ENCODE peak calls at places on chromosomes 12 and 14, in ten cellular contexts. One of them, this sample, is unnamed.

GRCh38 chr12:66255737-66256136 is 46.6 kb upstream of the HELB start:
- DNase-seq in body of pancreas: no peak
- DNase-seq in H9: no peak
- DNase-seq in stomach: no peak
- DNase-seq in cerebellum: no peak
- DNase-seq in NCI-H460: no peak
- DNase-seq in stimulated activated CD4-positive, alpha-beta T cell treated with anti-CD3 and anti-CD28 coated beads, Interleukin-1b, Interleukin-23, amount 100 ng/mL, for 1 hour: no peak
- DNase-seq in pancreas: no peak
- DNase-seq in cardiac fibroblast: no peak
- DNase-seq in GM23248: no peak
- DNase-seq in this sample: no peak

GRCh38 chr14:101823511-101824120 is 62.1 kb downstream of the PPP2R5C start:
- DNase-seq in body of pancreas: peak; percentile 42
- DNase-seq in stomach: peak; percentile 49
- DNase-seq in NCI-H460: no peak
- DNase-seq in cardiac fibroblast: peak; percentile 36
- DNase-seq in H9: no peak
- DNase-seq in stimulated activated CD4-positive, alpha-beta T cell treated with anti-CD3 and anti-CD28 coated beads, Interleukin-1b, Interleukin-23, amount 100 ng/mL, for 1 hour: no peak
- DNase-seq in GM23248: peak; percentile 76
- DNase-seq in pancreas: no peak
- DNase-seq in cerebellum: peak; percentile 32
- DNase-seq in this sample: no peak

GRCh38 chr14:34328178-34328577 is 133.9 kb downstream of the SPTSSA start:
- DNase-seq in stimulated activated CD4-positive, alpha-beta T cell treated with anti-CD3 and anti-CD28 coated beads, Interleukin-1b, Interleukin-23, amount 100 ng/mL, for 1 hour: no peak
- DNase-seq in cardiac fibroblast: peak; percentile 26
- DNase-seq in NCI-H460: no peak
- DNase-seq in cerebellum: no peak
- DNase-seq in body of pancreas: no peak
- DNase-seq in stomach: no peak
- DNase-seq in pancreas: no peak
- DNase-seq in H9: no peak
- DNase-seq in GM23248: no peak
- DNase-seq in this sample: no peak

GRCh38 chr14:27605298-27605697 is 1007.5 kb upstream of the NOVA1 start:
- DNase-seq in NCI-H460: no peak
- DNase-seq in body of pancreas: no peak
- DNase-seq in stimulated activated CD4-positive, alpha-beta T cell treated with anti-CD3 and anti-CD28 coated beads, Interleukin-1b, Interleukin-23, amount 100 ng/mL, for 1 hour: no peak
- DNase-seq in stomach: no peak
- DNase-seq in GM23248: no peak
- DNase-seq in pancreas: no peak
- DNase-seq in H9: no peak
- DNase-seq in cardiac fibroblast: no peak
- DNase-seq in cerebellum: no peak
- DNase-seq in this sample: no peak

GRCh38 chr12:1777798-1778197 is 42.6 kb upstream of the LRTM2 start:
- DNase-seq in GM23248: peak; percentile 90
- DNase-seq in stomach: no peak
- DNase-seq in stimulated activated CD4-positive, alpha-beta T cell treated with anti-CD3 and anti-CD28 coated beads, Interleukin-1b, Interleukin-23, amount 100 ng/mL, for 1 hour: no peak
- DNase-seq in pancreas: no peak
- DNase-seq in cerebellum: no peak
- DNase-seq in body of pancreas: no peak
- DNase-seq in H9: no peak
- DNase-seq in NCI-H460: no peak
- DNase-seq in cardiac fibroblast: peak; percentile 56
- DNase-seq in this sample: no peak

GRCh38 chr14:102819790-102820330 is 42.6 kb downstream of the TRAF3 start:
- DNase-seq in H9: no peak
- DNase-seq in stomach: no peak
- DNase-seq in cardiac fibroblast: no peak
- DNase-seq in body of pancreas: no peak
- DNase-seq in pancreas: no peak
- DNase-seq in NCI-H460: no peak
- DNase-seq in stimulated activated CD4-positive, alpha-beta T cell treated with anti-CD3 and anti-CD28 coated beads, Interleukin-1b, Interleukin-23, amount 100 ng/mL, for 1 hour: no peak
- DNase-seq in GM23248: peak; percentile 29
- DNase-seq in cerebellum: no peak
- DNase-seq in this sample: no peak

GRCh38 chr12:41521872-41522379 is 333.8 kb downstream of the PDZRN4 start:
- DNase-seq in NCI-H460: no peak
- DNase-seq in cerebellum: no peak
- DNase-seq in pancreas: no peak
- DNase-seq in H9: no peak
- DNase-seq in stimulated activated CD4-positive, alpha-beta T cell treated with anti-CD3 and anti-CD28 coated beads, Interleukin-1b, Interleukin-23, amount 100 ng/mL, for 1 hour: no peak
- DNase-seq in cardiac fibroblast: peak; percentile 87
- DNase-seq in GM23248: peak; percentile 82
- DNase-seq in body of pancreas: peak; percentile 3
- DNase-seq in stomach: no peak
- DNase-seq in this sample: no peak

GRCh38 chr12:45329238-45329637 is 113.3 kb downstream of the ANO6 start:
- DNase-seq in stomach: no peak
- DNase-seq in cardiac fibroblast: peak; percentile 60
- DNase-seq in NCI-H460: no peak
- DNase-seq in pancreas: peak; percentile 12
- DNase-seq in cerebellum: no peak
- DNase-seq in body of pancreas: no peak
- DNase-seq in H9: no peak
- DNase-seq in GM23248: peak; percentile 34
- DNase-seq in stimulated activated CD4-positive, alpha-beta T cell treated with anti-CD3 and anti-CD28 coated beads, Interleukin-1b, Interleukin-23, amount 100 ng/mL, for 1 hour: no peak
- DNase-seq in this sample: no peak

GRCh38 chr14:23660290-23661226 is 24.4 kb downstream of the DHRS2 start:
- DNase-seq in cerebellum: no peak
- DNase-seq in H9: peak; percentile 19
- DNase-seq in GM23248: no peak
- DNase-seq in pancreas: no peak
- DNase-seq in cardiac fibroblast: no peak
- DNase-seq in stomach: no peak
- DNase-seq in stimulated activated CD4-positive, alpha-beta T cell treated with anti-CD3 and anti-CD28 coated beads, Interleukin-1b, Interleukin-23, amount 100 ng/mL, for 1 hour: no peak
- DNase-seq in body of pancreas: no peak
- DNase-seq in NCI-H460: no peak
- DNase-seq in this sample: no peak

GRCh38 chr12:126114420-126114819 is 1049.2 kb downstream of the AACS start:
- DNase-seq in cerebellum: no peak
- DNase-seq in GM23248: no peak
- DNase-seq in stimulated activated CD4-positive, alpha-beta T cell treated with anti-CD3 and anti-CD28 coated beads, Interleukin-1b, Interleukin-23, amount 100 ng/mL, for 1 hour: no peak
- DNase-seq in pancreas: no peak
- DNase-seq in stomach: no peak
- DNase-seq in body of pancreas: no peak
- DNase-seq in H9: no peak
- DNase-seq in cardiac fibroblast: no peak
- DNase-seq in NCI-H460: no peak
- DNase-seq in this sample: no peak

GRCh38 chr12:101051901-101052550 is 158.0 kb downstream of the SLC5A8 start:
- DNase-seq in NCI-H460: no peak
- DNase-seq in stomach: no peak
- DNase-seq in pancreas: peak; percentile 57
- DNase-seq in body of pancreas: peak; percentile 82
- DNase-seq in cerebellum: no peak
- DNase-seq in cardiac fibroblast: peak; percentile 96
- DNase-seq in H9: no peak
- DNase-seq in stimulated activated CD4-positive, alpha-beta T cell treated with anti-CD3 and anti-CD28 coated beads, Interleukin-1b, Interleukin-23, amount 100 ng/mL, for 1 hour: no peak
- DNase-seq in GM23248: peak; percentile 92
- DNase-seq in this sample: no peak

GRCh38 chr14:70907996-70908917 is 998 bp downstream of the PCNX1 start:
- DNase-seq in pancreas: peak; percentile 59
- DNase-seq in stimulated activated CD4-positive, alpha-beta T cell treated with anti-CD3 and anti-CD28 coated beads, Interleukin-1b, Interleukin-23, amount 100 ng/mL, for 1 hour: peak; percentile 44
- DNase-seq in cerebellum: peak; percentile 46
- DNase-seq in NCI-H460: no peak
- DNase-seq in body of pancreas: peak; percentile 68
- DNase-seq in GM23248: peak; percentile 78
- DNase-seq in H9: peak; percentile 64
- DNase-seq in cardiac fibroblast: peak; percentile 74
- DNase-seq in stomach: peak; percentile 42
- DNase-seq in this sample: no peak

GRCh38 chr14:78398216-78398615 is 228.0 kb downstream of the NRXN3 start:
- DNase-seq in GM23248: no peak
- DNase-seq in stimulated activated CD4-positive, alpha-beta T cell treated with anti-CD3 and anti-CD28 coated beads, Interleukin-1b, Interleukin-23, amount 100 ng/mL, for 1 hour: no peak
- DNase-seq in pancreas: no peak
- DNase-seq in body of pancreas: no peak
- DNase-seq in cardiac fibroblast: no peak
- DNase-seq in stomach: no peak
- DNase-seq in H9: no peak
- DNase-seq in NCI-H460: no peak
- DNase-seq in cerebellum: no peak
- DNase-seq in this sample: no peak

GRCh38 chr12:76738824-76739579 is 24.9 kb upstream of the ZDHHC17 start:
- DNase-seq in stimulated activated CD4-positive, alpha-beta T cell treated with anti-CD3 and anti-CD28 coated beads, Interleukin-1b, Interleukin-23, amount 100 ng/mL, for 1 hour: no peak
- DNase-seq in cerebellum: no peak
- DNase-seq in H9: peak; percentile 48
- DNase-seq in body of pancreas: no peak
- DNase-seq in GM23248: no peak
- DNase-seq in pancreas: no peak
- DNase-seq in stomach: no peak
- DNase-seq in cardiac fibroblast: no peak
- DNase-seq in NCI-H460: no peak
- DNase-seq in this sample: no peak

GRCh38 chr12:753401-754237 is 1.2 kb downstream of the WNK1 start:
- DNase-seq in stimulated activated CD4-positive, alpha-beta T cell treated with anti-CD3 and anti-CD28 coated beads, Interleukin-1b, Interleukin-23, amount 100 ng/mL, for 1 hour: no peak
- DNase-seq in cardiac fibroblast: peak; percentile 30
- DNase-seq in stomach: peak; percentile 51
- DNase-seq in GM23248: peak; percentile 67
- DNase-seq in NCI-H460: no peak
- DNase-seq in H9: peak; percentile 50
- DNase-seq in body of pancreas: peak; percentile 53
- DNase-seq in cerebellum: peak; percentile 26
- DNase-seq in pancreas: peak; percentile 56
- DNase-seq in this sample: no peak

GRCh38 chr14:68627868-68628604 is 164.8 kb downstream of the ZFP36L1 start:
- DNase-seq in cardiac fibroblast: peak; percentile 44
- DNase-seq in GM23248: no peak
- DNase-seq in stomach: peak; percentile 77
- DNase-seq in H9: peak; percentile 85
- DNase-seq in stimulated activated CD4-positive, alpha-beta T cell treated with anti-CD3 and anti-CD28 coated beads, Interleukin-1b, Interleukin-23, amount 100 ng/mL, for 1 hour: peak; percentile 44
- DNase-seq in NCI-H460: no peak
- DNase-seq in pancreas: peak; percentile 68
- DNase-seq in body of pancreas: peak; percentile 78
- DNase-seq in cerebellum: peak; percentile 36
- DNase-seq in this sample: no peak

GRCh38 chr12:29230800-29231560 is 81.9 kb downstream of the FAR2 start:
- DNase-seq in H9: no peak
- DNase-seq in stimulated activated CD4-positive, alpha-beta T cell treated with anti-CD3 and anti-CD28 coated beads, Interleukin-1b, Interleukin-23, amount 100 ng/mL, for 1 hour: no peak
- DNase-seq in cardiac fibroblast: no peak
- DNase-seq in cerebellum: no peak
- DNase-seq in body of pancreas: no peak
- DNase-seq in pancreas: no peak
- DNase-seq in stomach: no peak
- DNase-seq in NCI-H460: no peak
- DNase-seq in GM23248: no peak
- DNase-seq in this sample: no peak

GRCh38 chr12:110465024-110465423 is 3.0 kb downstream of the GPN3 start:
- DNase-seq in H9: no peak
- DNase-seq in GM23248: no peak
- DNase-seq in cardiac fibroblast: no peak
- DNase-seq in body of pancreas: no peak
- DNase-seq in cerebellum: no peak
- DNase-seq in stomach: no peak
- DNase-seq in NCI-H460: no peak
- DNase-seq in pancreas: no peak
- DNase-seq in stimulated activated CD4-positive, alpha-beta T cell treated with anti-CD3 and anti-CD28 coated beads, Interleukin-1b, Interleukin-23, amount 100 ng/mL, for 1 hour: no peak
- DNase-seq in this sample: no peak